ENCODE peak calls at places on chromosome 10, in five cellular contexts. One of them, this sample, is unnamed.
A peak's percentile ranks its signal among the peaks of the same experiment; 100 is the strongest.

GRCh38 chr10:100174699-100175677 is 10.8 kb downstream of the ERLIN1 start:
- DNase-seq in trophoblast cell: no peak
- DNase-seq in H9: no peak
- DNase-seq in mesendoderm: no peak
- DNase-seq in neuronal stem cell: no peak
- DNase-seq in this sample: no peak

GRCh38 chr10:124197301-124198148 is 104.1 kb upstream of the CHST15 start:
- DNase-seq in trophoblast cell: no peak
- DNase-seq in mesendoderm: no peak
- DNase-seq in H9: no peak
- DNase-seq in neuronal stem cell: no peak
- DNase-seq in this sample: no peak

GRCh38 chr10:3740157-3740871 is 44.7 kb downstream of the KLF6 start:
- DNase-seq in neuronal stem cell: no peak
- DNase-seq in mesendoderm: peak; percentile 89
- DNase-seq in trophoblast cell: peak; percentile 68
- DNase-seq in H9: no peak
- DNase-seq in this sample: peak; percentile 76

GRCh38 chr10:71644307-71645180 is 75.0 kb downstream of the C10orf105 start:
- DNase-seq in H9: no peak
- DNase-seq in neuronal stem cell: no peak
- DNase-seq in mesendoderm: no peak
- DNase-seq in trophoblast cell: no peak
- DNase-seq in this sample: no peak

GRCh38 chr10:113720386-113720785 is 31.1 kb upstream of the PLEKHS1 start:
- DNase-seq in H9: no peak
- DNase-seq in neuronal stem cell: no peak
- DNase-seq in mesendoderm: no peak
- DNase-seq in trophoblast cell: no peak
- DNase-seq in this sample: no peak

GRCh38 chr10:125085281-125085680 is 75.1 kb downstream of the CTBP2 start:
- DNase-seq in H9: no peak
- DNase-seq in trophoblast cell: no peak
- DNase-seq in mesendoderm: no peak
- DNase-seq in neuronal stem cell: no peak
- DNase-seq in this sample: no peak

GRCh38 chr10:22716943-22717342 is 2.6 kb upstream of the PIP4K2A start:
- DNase-seq in neuronal stem cell: no peak
- DNase-seq in trophoblast cell: no peak
- DNase-seq in mesendoderm: no peak
- DNase-seq in H9: no peak
- DNase-seq in this sample: no peak

GRCh38 chr10:32985781-32986350 is 27.8 kb upstream of the ITGB1 start:
- DNase-seq in H9: no peak
- DNase-seq in mesendoderm: no peak
- DNase-seq in trophoblast cell: no peak
- DNase-seq in neuronal stem cell: no peak
- DNase-seq in this sample: peak; percentile 91

GRCh38 chr10:76991571-76991970 is 646.0 kb downstream of the KCNMA1 start:
- DNase-seq in H9: no peak
- DNase-seq in trophoblast cell: no peak
- DNase-seq in mesendoderm: no peak
- DNase-seq in neuronal stem cell: no peak
- DNase-seq in this sample: no peak

GRCh38 chr10:7826971-7827370 is 8.7 kb downstream of the TAF3 start:
- DNase-seq in trophoblast cell: no peak
- DNase-seq in mesendoderm: peak; percentile 80
- DNase-seq in neuronal stem cell: no peak
- DNase-seq in H9: peak; percentile 49
- DNase-seq in this sample: peak; percentile 74

GRCh38 chr10:109062371-109062770 is 860.9 kb downstream of the XPNPEP1 start:
- DNase-seq in trophoblast cell: no peak
- DNase-seq in neuronal stem cell: no peak
- DNase-seq in mesendoderm: peak; percentile 26
- DNase-seq in H9: no peak
- DNase-seq in this sample: peak; percentile 18

GRCh38 chr10:120221873-120222485 is 235.0 kb upstream of the PLPP4 start:
- DNase-seq in H9: peak; percentile 77
- DNase-seq in mesendoderm: peak; percentile 86
- DNase-seq in neuronal stem cell: no peak
- DNase-seq in trophoblast cell: peak; percentile 52
- DNase-seq in this sample: no peak

GRCh38 chr10:123139521-123140163 is 3.9 kb downstream of the HMX3 start:
- DNase-seq in neuronal stem cell: no peak
- DNase-seq in H9: peak; percentile 73
- DNase-seq in mesendoderm: peak; percentile 89
- DNase-seq in trophoblast cell: no peak
- DNase-seq in this sample: peak; percentile 18

GRCh38 chr10:80462277-80462985 is 8.3 kb downstream of the TSPAN14 start:
- DNase-seq in H9: no peak
- DNase-seq in neuronal stem cell: no peak
- DNase-seq in mesendoderm: no peak
- DNase-seq in trophoblast cell: no peak
- DNase-seq in this sample: peak; percentile 34

GRCh38 chr10:104479906-104480579 is 126.4 kb downstream of the CFAP58 start:
- DNase-seq in neuronal stem cell: no peak
- DNase-seq in H9: no peak
- DNase-seq in trophoblast cell: no peak
- DNase-seq in mesendoderm: no peak
- DNase-seq in this sample: no peak

GRCh38 chr10:115129752-115130151 is 36.6 kb downstream of the ATRNL1 start:
- DNase-seq in mesendoderm: peak; percentile 34
- DNase-seq in H9: no peak
- DNase-seq in trophoblast cell: no peak
- DNase-seq in neuronal stem cell: peak; percentile 24
- DNase-seq in this sample: peak; percentile 37

GRCh38 chr10:71690094-71690720 is 29.4 kb downstream of the C10orf105 start:
- DNase-seq in neuronal stem cell: no peak
- DNase-seq in trophoblast cell: no peak
- DNase-seq in mesendoderm: no peak
- DNase-seq in H9: no peak
- DNase-seq in this sample: no peak

GRCh38 chr10:130495116-130495862 is 359.1 kb downstream of the GLRX3 start:
- DNase-seq in H9: no peak
- DNase-seq in trophoblast cell: peak; percentile 58
- DNase-seq in neuronal stem cell: no peak
- DNase-seq in mesendoderm: no peak
- DNase-seq in this sample: no peak

GRCh38 chr10:43968076-43968475 is 319.4 kb upstream of the ZNF32 start:
- DNase-seq in H9: no peak
- DNase-seq in neuronal stem cell: no peak
- DNase-seq in mesendoderm: no peak
- DNase-seq in trophoblast cell: no peak
- DNase-seq in this sample: no peak

GRCh38 chr10:101244321-101245050 is 15.2 kb upstream of the LBX1 start:
- DNase-seq in H9: no peak
- DNase-seq in trophoblast cell: no peak
- DNase-seq in mesendoderm: no peak
- DNase-seq in neuronal stem cell: no peak
- DNase-seq in this sample: peak; percentile 88

GRCh38 chr10:18140149-18140956 is at the start of gene CACNB2:
- DNase-seq in trophoblast cell: no peak
- DNase-seq in H9: peak; percentile 60
- DNase-seq in neuronal stem cell: peak; percentile 52
- DNase-seq in mesendoderm: peak; percentile 77
- DNase-seq in this sample: peak; percentile 51

GRCh38 chr10:75211007-75211735 is 575 bp downstream of the VDAC2 start:
- DNase-seq in H9: no peak
- DNase-seq in trophoblast cell: peak; percentile 38
- DNase-seq in mesendoderm: peak; percentile 78
- DNase-seq in neuronal stem cell: no peak
- DNase-seq in this sample: peak; percentile 57

GRCh38 chr10:88117227-88117626 is 253.8 kb downstream of the PTEN start:
- DNase-seq in mesendoderm: no peak
- DNase-seq in H9: no peak
- DNase-seq in neuronal stem cell: no peak
- DNase-seq in trophoblast cell: no peak
- DNase-seq in this sample: no peak

GRCh38 chr10:127737563-127738511 is 852 bp downstream of the FOXI2 start:
- DNase-seq in neuronal stem cell: no peak
- DNase-seq in trophoblast cell: no peak
- DNase-seq in mesendoderm: no peak
- DNase-seq in H9: peak; percentile 34
- DNase-seq in this sample: no peak

GRCh38 chr10:11114251-11114650 is 96.6 kb downstream of the CELF2 start:
- DNase-seq in neuronal stem cell: no peak
- DNase-seq in H9: no peak
- DNase-seq in mesendoderm: no peak
- DNase-seq in trophoblast cell: no peak
- DNase-seq in this sample: no peak

GRCh38 chr10:100507357-100507732 is 12.3 kb downstream of the SEC31B start:
- DNase-seq in H9: no peak
- DNase-seq in neuronal stem cell: no peak
- DNase-seq in trophoblast cell: no peak
- DNase-seq in mesendoderm: no peak
- DNase-seq in this sample: no peak

GRCh38 chr10:43682956-43683355 is 34.3 kb upstream of the ZNF32 start:
- DNase-seq in trophoblast cell: no peak
- DNase-seq in H9: no peak
- DNase-seq in mesendoderm: no peak
- DNase-seq in neuronal stem cell: no peak
- DNase-seq in this sample: peak; percentile 71

GRCh38 chr10:97444212-97444611 is 1.6 kb downstream of the EXOSC1 start:
- DNase-seq in H9: no peak
- DNase-seq in trophoblast cell: no peak
- DNase-seq in mesendoderm: no peak
- DNase-seq in neuronal stem cell: no peak
- DNase-seq in this sample: no peak

GRCh38 chr10:97450828-97451227 is 4.9 kb downstream of the ZDHHC16 start:
- DNase-seq in neuronal stem cell: no peak
- DNase-seq in H9: no peak
- DNase-seq in trophoblast cell: no peak
- DNase-seq in mesendoderm: peak; percentile 34
- DNase-seq in this sample: no peak

GRCh38 chr10:97442277-97442676 is 3.5 kb downstream of the EXOSC1 start:
- DNase-seq in H9: no peak
- DNase-seq in mesendoderm: no peak
- DNase-seq in neuronal stem cell: no peak
- DNase-seq in trophoblast cell: no peak
- DNase-seq in this sample: no peak

GRCh38 chr10:97445722-97446639 is at the start of the genes EXOSC1 and ZDHHC16:
- DNase-seq in neuronal stem cell: peak; percentile 93
- DNase-seq in mesendoderm: peak; percentile 99
- DNase-seq in trophoblast cell: peak; percentile 95
- DNase-seq in H9: peak; percentile 97
- DNase-seq in this sample: peak; percentile 97

DNA sequence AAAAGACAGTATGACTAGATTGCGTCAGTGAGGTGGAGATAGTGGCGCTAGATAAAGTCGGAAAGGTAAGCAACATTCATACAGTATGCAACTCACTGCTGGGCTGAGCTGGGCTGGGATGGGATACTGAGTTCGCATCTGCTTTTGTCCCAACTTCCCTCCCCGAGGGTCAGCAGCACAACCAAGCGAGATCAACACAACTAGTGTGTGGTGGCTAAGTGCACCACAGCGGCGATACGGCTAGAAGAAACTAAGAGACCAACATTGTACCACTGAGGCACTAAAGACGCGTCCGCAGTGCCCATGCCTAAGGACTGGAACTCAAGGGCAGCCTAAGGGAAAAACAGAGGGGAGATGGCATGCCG is 467 bp downstream of the EXOSC1 start:
- DNase-seq in H9: no peak
- DNase-seq in trophoblast cell: no peak
- DNase-seq in mesendoderm: no peak
- DNase-seq in neuronal stem cell: no peak
- DNase-seq in this sample: no peak
- H2AK5ac ChIP-seq in H9: no peak overlapping the region
- H2AK5ac ChIP-seq in trophoblast cell: peak overlapping the region; percentile 73
- H2AK5ac ChIP-seq in mesendoderm: no peak overlapping the region
- H2AK5ac ChIP-seq in neuronal stem cell: no peak overlapping the region
- H2AK5ac ChIP-seq in this sample: peak overlapping the region; percentile 16

DNA sequence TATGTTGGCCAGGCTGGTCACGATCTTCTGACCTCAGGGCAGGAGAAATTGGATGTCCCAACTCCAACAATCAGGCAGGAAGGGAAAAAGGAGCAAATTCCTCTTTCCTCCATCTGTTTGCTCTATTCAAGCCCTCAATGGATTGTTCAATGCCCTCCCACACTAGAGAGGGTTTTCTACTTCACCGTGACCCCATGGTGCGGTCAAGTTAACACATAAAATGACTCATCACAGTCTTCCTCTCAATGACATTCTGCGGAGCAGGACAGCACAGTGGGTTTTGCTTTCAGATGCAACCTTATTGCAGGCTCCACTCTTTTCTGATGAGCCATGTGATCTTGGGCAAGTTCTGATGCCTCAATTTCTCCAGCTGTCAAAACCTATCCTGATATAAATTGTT is 364.9 kb downstream of the ANKRD30A start:
- DNase-seq in mesendoderm: no peak
- DNase-seq in trophoblast cell: no peak
- DNase-seq in neuronal stem cell: no peak
- DNase-seq in H9: no peak
- DNase-seq in this sample: no peak
- H2AK5ac ChIP-seq in mesendoderm: no peak overlapping the region
- H2AK5ac ChIP-seq in trophoblast cell: no peak overlapping the region
- H2AK5ac ChIP-seq in neuronal stem cell: no peak overlapping the region
- H2AK5ac ChIP-seq in H9: no peak overlapping the region
- H2AK5ac ChIP-seq in this sample: no peak overlapping the region

GRCh38 chr10:79162022-79162421 is 93.3 kb downstream of the ZMIZ1 start:
- DNase-seq in trophoblast cell: no peak
- DNase-seq in mesendoderm: no peak
- DNase-seq in H9: no peak
- DNase-seq in neuronal stem cell: no peak
- DNase-seq in this sample: no peak
- H2AK5ac ChIP-seq in trophoblast cell: no peak overlapping the region
- H2AK5ac ChIP-seq in mesendoderm: no peak overlapping the region
- H2AK5ac ChIP-seq in H9: no peak overlapping the region
- H2AK5ac ChIP-seq in neuronal stem cell: no peak overlapping the region
- H2AK5ac ChIP-seq in this sample: peak overlapping the region; percentile 48

GRCh38 chr10:65342226-65342625 is 1583.6 kb upstream of the LRRTM3 start:
- DNase-seq in trophoblast cell: no peak
- DNase-seq in mesendoderm: no peak
- DNase-seq in neuronal stem cell: no peak
- DNase-seq in H9: no peak
- DNase-seq in this sample: no peak

GRCh38 chr10:65335311-65335710 is 1590.5 kb upstream of the LRRTM3 start:
- DNase-seq in trophoblast cell: no peak
- DNase-seq in H9: no peak
- DNase-seq in neuronal stem cell: no peak
- DNase-seq in mesendoderm: no peak
- DNase-seq in this sample: no peak

GRCh38 chr10:65341323-65341922 is 1584.4 kb upstream of the LRRTM3 start:
- DNase-seq in neuronal stem cell: no peak
- DNase-seq in trophoblast cell: no peak
- DNase-seq in mesendoderm: no peak
- DNase-seq in H9: no peak
- DNase-seq in this sample: no peak

DNA sequence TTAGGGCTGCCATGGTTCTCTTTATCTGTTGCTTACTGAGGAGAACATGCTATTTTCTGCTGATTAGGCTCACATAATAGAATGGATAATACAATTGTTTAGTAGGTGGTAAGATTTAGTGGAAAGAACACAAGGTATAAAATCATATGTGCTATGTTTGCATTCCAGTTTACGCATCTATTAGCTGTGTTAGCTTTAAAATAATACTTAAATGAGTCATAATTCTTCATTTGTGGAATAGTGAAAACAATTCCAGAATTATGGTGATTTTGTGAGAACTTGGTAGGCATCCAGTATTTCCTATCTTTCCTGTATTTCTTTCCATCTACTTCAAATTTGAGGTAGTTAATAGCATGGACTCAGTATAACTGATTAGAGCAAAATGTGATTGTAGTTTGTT is 1585.5 kb upstream of the LRRTM3 start:
- DNase-seq in neuronal stem cell: no peak
- DNase-seq in trophoblast cell: no peak
- DNase-seq in H9: no peak
- DNase-seq in mesendoderm: no peak
- DNase-seq in this sample: no peak
- H2AK5ac ChIP-seq in neuronal stem cell: no peak overlapping the region
- H2AK5ac ChIP-seq in trophoblast cell: no peak overlapping the region
- H2AK5ac ChIP-seq in H9: no peak overlapping the region
- H2AK5ac ChIP-seq in mesendoderm: no peak overlapping the region
- H2AK5ac ChIP-seq in this sample: no peak overlapping the region

This sample was measured in IMR-90.